ENCODE peak calls at places on chromosomes 4 and X, in eight cellular contexts. One of them, this sample, is unnamed.

GRCh38 chrX:115204040-115204439 is 14.8 kb downstream of the RBMXL3 start:
- DNase-seq in A673: no peak
- DNase-seq in cardiac muscle cell: no peak
- DNase-seq in NCI-H1105: no peak
- DNase-seq in activated T-helper 1 cell treated with Interleukin-2 at 50 U/mL for 16 hours: no peak
- DNase-seq in stimulated activated naive B cell treated with anti-CD40 and anti-IgM and Interleukin-4, amounts not matched to agents 10 μg/mL and 1 μg/mL and 100 μg/mL, for 72 hours: no peak
- DNase-seq in iris pigment epithelial cell: no peak
- DNase-seq in hippocampal formation: no peak
- DNase-seq in this sample: no peak

GRCh38 chr4:183960021-183960420 is 54.9 kb downstream of the STOX2 start:
- DNase-seq in A673: peak; percentile 84
- DNase-seq in cardiac muscle cell: peak; percentile 84
- DNase-seq in NCI-H1105: peak; percentile 76
- DNase-seq in activated T-helper 1 cell treated with Interleukin-2 at 50 U/mL for 16 hours: no peak
- DNase-seq in stimulated activated naive B cell treated with anti-CD40 and anti-IgM and Interleukin-4, amounts not matched to agents 10 μg/mL and 1 μg/mL and 100 μg/mL, for 72 hours: no peak
- DNase-seq in iris pigment epithelial cell: peak; percentile 40
- DNase-seq in hippocampal formation: peak; percentile 90
- DNase-seq in this sample: peak; percentile 4

GRCh38 chr4:26715636-26716242 is 131.9 kb downstream of the TBC1D19 start:
- DNase-seq in A673: no peak
- DNase-seq in cardiac muscle cell: no peak
- DNase-seq in NCI-H1105: no peak
- DNase-seq in activated T-helper 1 cell treated with Interleukin-2 at 50 U/mL for 16 hours: no peak
- DNase-seq in stimulated activated naive B cell treated with anti-CD40 and anti-IgM and Interleukin-4, amounts not matched to agents 10 μg/mL and 1 μg/mL and 100 μg/mL, for 72 hours: no peak
- DNase-seq in iris pigment epithelial cell: no peak
- DNase-seq in hippocampal formation: no peak
- DNase-seq in this sample: no peak

GRCh38 chrX:2677764-2678163 is 13.3 kb upstream of the CD99 start:
- DNase-seq in A673: peak; percentile 64
- DNase-seq in cardiac muscle cell: peak; percentile 99
- DNase-seq in NCI-H1105: no peak
- DNase-seq in activated T-helper 1 cell treated with Interleukin-2 at 50 U/mL for 16 hours: no peak
- DNase-seq in stimulated activated naive B cell treated with anti-CD40 and anti-IgM and Interleukin-4, amounts not matched to agents 10 μg/mL and 1 μg/mL and 100 μg/mL, for 72 hours: no peak
- DNase-seq in iris pigment epithelial cell: peak; percentile 98
- DNase-seq in hippocampal formation: no peak
- DNase-seq in this sample: no peak

GRCh38 chr4:93317046-93317445 is 511.5 kb upstream of the ATOH1 start:
- DNase-seq in A673: peak; percentile 42
- DNase-seq in cardiac muscle cell: no peak
- DNase-seq in NCI-H1105: peak; percentile 5
- DNase-seq in activated T-helper 1 cell treated with Interleukin-2 at 50 U/mL for 16 hours: no peak
- DNase-seq in stimulated activated naive B cell treated with anti-CD40 and anti-IgM and Interleukin-4, amounts not matched to agents 10 μg/mL and 1 μg/mL and 100 μg/mL, for 72 hours: no peak
- DNase-seq in iris pigment epithelial cell: no peak
- DNase-seq in hippocampal formation: no peak
- DNase-seq in this sample: no peak

GRCh38 chrX:72094894-72095293 is 36.8 kb downstream of the RTL5 start:
- DNase-seq in A673: no peak
- DNase-seq in cardiac muscle cell: peak; percentile 54
- DNase-seq in NCI-H1105: peak; percentile 14
- DNase-seq in activated T-helper 1 cell treated with Interleukin-2 at 50 U/mL for 16 hours: peak; percentile 49
- DNase-seq in stimulated activated naive B cell treated with anti-CD40 and anti-IgM and Interleukin-4, amounts not matched to agents 10 μg/mL and 1 μg/mL and 100 μg/mL, for 72 hours: peak; percentile 24
- DNase-seq in iris pigment epithelial cell: peak; percentile 22
- DNase-seq in hippocampal formation: no peak
- DNase-seq in this sample: peak; percentile 1

GRCh38 chr4:113684534-113685091 is 76.9 kb downstream of the CAMK2D start:
- DNase-seq in A673: peak; percentile 21
- DNase-seq in cardiac muscle cell: peak; percentile 42
- DNase-seq in NCI-H1105: no peak
- DNase-seq in activated T-helper 1 cell treated with Interleukin-2 at 50 U/mL for 16 hours: no peak
- DNase-seq in stimulated activated naive B cell treated with anti-CD40 and anti-IgM and Interleukin-4, amounts not matched to agents 10 μg/mL and 1 μg/mL and 100 μg/mL, for 72 hours: no peak
- DNase-seq in iris pigment epithelial cell: peak; percentile 61
- DNase-seq in hippocampal formation: peak; percentile 10
- DNase-seq in this sample: no peak

GRCh38 chrX:136094962-136095361 is 52.4 kb upstream of the FHL1 start:
- DNase-seq in A673: no peak
- DNase-seq in cardiac muscle cell: no peak
- DNase-seq in NCI-H1105: no peak
- DNase-seq in activated T-helper 1 cell treated with Interleukin-2 at 50 U/mL for 16 hours: no peak
- DNase-seq in stimulated activated naive B cell treated with anti-CD40 and anti-IgM and Interleukin-4, amounts not matched to agents 10 μg/mL and 1 μg/mL and 100 μg/mL, for 72 hours: no peak
- DNase-seq in iris pigment epithelial cell: peak; percentile 46
- DNase-seq in hippocampal formation: no peak
- DNase-seq in this sample: no peak

GRCh38 chrX:34557733-34558132 is 99.4 kb downstream of the TMEM47 start:
- DNase-seq in A673: no peak
- DNase-seq in cardiac muscle cell: no peak
- DNase-seq in NCI-H1105: no peak
- DNase-seq in activated T-helper 1 cell treated with Interleukin-2 at 50 U/mL for 16 hours: no peak
- DNase-seq in stimulated activated naive B cell treated with anti-CD40 and anti-IgM and Interleukin-4, amounts not matched to agents 10 μg/mL and 1 μg/mL and 100 μg/mL, for 72 hours: no peak
- DNase-seq in iris pigment epithelial cell: no peak
- DNase-seq in hippocampal formation: no peak
- DNase-seq in this sample: no peak

GRCh38 chr4:24646777-24647460 is 62.6 kb upstream of the DHX15 start:
- DNase-seq in A673: no peak
- DNase-seq in cardiac muscle cell: peak; percentile 56
- DNase-seq in NCI-H1105: no peak
- DNase-seq in activated T-helper 1 cell treated with Interleukin-2 at 50 U/mL for 16 hours: no peak
- DNase-seq in stimulated activated naive B cell treated with anti-CD40 and anti-IgM and Interleukin-4, amounts not matched to agents 10 μg/mL and 1 μg/mL and 100 μg/mL, for 72 hours: no peak
- DNase-seq in iris pigment epithelial cell: no peak
- DNase-seq in hippocampal formation: no peak
- DNase-seq in this sample: no peak

GRCh38 chr4:12053951-12054350 is 625.3 kb upstream of the HS3ST1 start:
- DNase-seq in A673: no peak
- DNase-seq in cardiac muscle cell: peak; percentile 20
- DNase-seq in NCI-H1105: no peak
- DNase-seq in activated T-helper 1 cell treated with Interleukin-2 at 50 U/mL for 16 hours: no peak
- DNase-seq in stimulated activated naive B cell treated with anti-CD40 and anti-IgM and Interleukin-4, amounts not matched to agents 10 μg/mL and 1 μg/mL and 100 μg/mL, for 72 hours: no peak
- DNase-seq in iris pigment epithelial cell: no peak
- DNase-seq in hippocampal formation: no peak
- DNase-seq in this sample: no peak

GRCh38 chr4:721261-722171 is 15.9 kb downstream of the PCGF3 start:
- DNase-seq in A673: peak; percentile 81
- DNase-seq in cardiac muscle cell: peak; percentile 62
- DNase-seq in NCI-H1105: no peak
- DNase-seq in activated T-helper 1 cell treated with Interleukin-2 at 50 U/mL for 16 hours: no peak
- DNase-seq in stimulated activated naive B cell treated with anti-CD40 and anti-IgM and Interleukin-4, amounts not matched to agents 10 μg/mL and 1 μg/mL and 100 μg/mL, for 72 hours: no peak
- DNase-seq in iris pigment epithelial cell: no peak
- DNase-seq in hippocampal formation: no peak
- DNase-seq in this sample: no peak

GRCh38 chr4:36243355-36244256 is 708 bp downstream of the ARAP2 start:
- DNase-seq in A673: peak; percentile 14
- DNase-seq in cardiac muscle cell: peak; percentile 20
- DNase-seq in NCI-H1105: peak; percentile 56
- DNase-seq in activated T-helper 1 cell treated with Interleukin-2 at 50 U/mL for 16 hours: peak; percentile 7
- DNase-seq in stimulated activated naive B cell treated with anti-CD40 and anti-IgM and Interleukin-4, amounts not matched to agents 10 μg/mL and 1 μg/mL and 100 μg/mL, for 72 hours: no peak
- DNase-seq in iris pigment epithelial cell: peak; percentile 32
- DNase-seq in hippocampal formation: peak; percentile 80
- DNase-seq in this sample: peak; percentile 60

GRCh38 chrX:69031181-69031580 is 134.1 kb downstream of the PJA1 start:
- DNase-seq in A673: no peak
- DNase-seq in cardiac muscle cell: no peak
- DNase-seq in NCI-H1105: no peak
- DNase-seq in activated T-helper 1 cell treated with Interleukin-2 at 50 U/mL for 16 hours: no peak
- DNase-seq in stimulated activated naive B cell treated with anti-CD40 and anti-IgM and Interleukin-4, amounts not matched to agents 10 μg/mL and 1 μg/mL and 100 μg/mL, for 72 hours: no peak
- DNase-seq in iris pigment epithelial cell: no peak
- DNase-seq in hippocampal formation: no peak
- DNase-seq in this sample: no peak

GRCh38 chr4:10237131-10237530 is 120.5 kb upstream of the WDR1 start:
- DNase-seq in A673: no peak
- DNase-seq in cardiac muscle cell: no peak
- DNase-seq in NCI-H1105: no peak
- DNase-seq in activated T-helper 1 cell treated with Interleukin-2 at 50 U/mL for 16 hours: no peak
- DNase-seq in stimulated activated naive B cell treated with anti-CD40 and anti-IgM and Interleukin-4, amounts not matched to agents 10 μg/mL and 1 μg/mL and 100 μg/mL, for 72 hours: no peak
- DNase-seq in iris pigment epithelial cell: no peak
- DNase-seq in hippocampal formation: no peak
- DNase-seq in this sample: no peak

GRCh38 chr4:8710946-8711345 is 118.4 kb downstream of the CPZ start:
- DNase-seq in A673: no peak
- DNase-seq in cardiac muscle cell: no peak
- DNase-seq in NCI-H1105: no peak
- DNase-seq in activated T-helper 1 cell treated with Interleukin-2 at 50 U/mL for 16 hours: no peak
- DNase-seq in stimulated activated naive B cell treated with anti-CD40 and anti-IgM and Interleukin-4, amounts not matched to agents 10 μg/mL and 1 μg/mL and 100 μg/mL, for 72 hours: no peak
- DNase-seq in iris pigment epithelial cell: no peak
- DNase-seq in hippocampal formation: no peak
- DNase-seq in this sample: no peak

GRCh38 chrX:39398215-39398972 is 597.1 kb downstream of the MID1IP1 start:
- DNase-seq in A673: no peak
- DNase-seq in cardiac muscle cell: no peak
- DNase-seq in NCI-H1105: peak; percentile 16
- DNase-seq in activated T-helper 1 cell treated with Interleukin-2 at 50 U/mL for 16 hours: no peak
- DNase-seq in stimulated activated naive B cell treated with anti-CD40 and anti-IgM and Interleukin-4, amounts not matched to agents 10 μg/mL and 1 μg/mL and 100 μg/mL, for 72 hours: no peak
- DNase-seq in iris pigment epithelial cell: no peak
- DNase-seq in hippocampal formation: no peak
- DNase-seq in this sample: peak; percentile 27

GRCh38 chr4:169925678-169926077 is 100.5 kb downstream of the MFAP3L start:
- DNase-seq in A673: no peak
- DNase-seq in cardiac muscle cell: no peak
- DNase-seq in NCI-H1105: no peak
- DNase-seq in activated T-helper 1 cell treated with Interleukin-2 at 50 U/mL for 16 hours: no peak
- DNase-seq in stimulated activated naive B cell treated with anti-CD40 and anti-IgM and Interleukin-4, amounts not matched to agents 10 μg/mL and 1 μg/mL and 100 μg/mL, for 72 hours: no peak
- DNase-seq in iris pigment epithelial cell: no peak
- DNase-seq in hippocampal formation: no peak
- DNase-seq in this sample: no peak

GRCh38 chrX:103529550-103529949 is 10.3 kb upstream of the RAB40A start:
- DNase-seq in A673: no peak
- DNase-seq in cardiac muscle cell: no peak
- DNase-seq in NCI-H1105: no peak
- DNase-seq in activated T-helper 1 cell treated with Interleukin-2 at 50 U/mL for 16 hours: no peak
- DNase-seq in stimulated activated naive B cell treated with anti-CD40 and anti-IgM and Interleukin-4, amounts not matched to agents 10 μg/mL and 1 μg/mL and 100 μg/mL, for 72 hours: no peak
- DNase-seq in iris pigment epithelial cell: no peak
- DNase-seq in hippocampal formation: no peak
- DNase-seq in this sample: no peak

GRCh38 chr4:53355919-53356521 is 9.8 kb downstream of the SCFD2 start:
- DNase-seq in A673: no peak
- DNase-seq in cardiac muscle cell: no peak
- DNase-seq in NCI-H1105: no peak
- DNase-seq in activated T-helper 1 cell treated with Interleukin-2 at 50 U/mL for 16 hours: no peak
- DNase-seq in stimulated activated naive B cell treated with anti-CD40 and anti-IgM and Interleukin-4, amounts not matched to agents 10 μg/mL and 1 μg/mL and 100 μg/mL, for 72 hours: peak; percentile 29
- DNase-seq in iris pigment epithelial cell: peak; percentile 26
- DNase-seq in hippocampal formation: no peak
- DNase-seq in this sample: no peak

GRCh38 chrX:39204945-39205344 is 403.7 kb downstream of the MID1IP1 start:
- DNase-seq in A673: no peak
- DNase-seq in cardiac muscle cell: no peak
- DNase-seq in NCI-H1105: no peak
- DNase-seq in activated T-helper 1 cell treated with Interleukin-2 at 50 U/mL for 16 hours: no peak
- DNase-seq in stimulated activated naive B cell treated with anti-CD40 and anti-IgM and Interleukin-4, amounts not matched to agents 10 μg/mL and 1 μg/mL and 100 μg/mL, for 72 hours: peak; percentile 44
- DNase-seq in iris pigment epithelial cell: no peak
- DNase-seq in hippocampal formation: no peak
- DNase-seq in this sample: no peak

GRCh38 chr4:52903273-52903672 is 41.2 kb downstream of the RASL11B start:
- DNase-seq in A673: no peak
- DNase-seq in cardiac muscle cell: no peak
- DNase-seq in NCI-H1105: no peak
- DNase-seq in activated T-helper 1 cell treated with Interleukin-2 at 50 U/mL for 16 hours: no peak
- DNase-seq in stimulated activated naive B cell treated with anti-CD40 and anti-IgM and Interleukin-4, amounts not matched to agents 10 μg/mL and 1 μg/mL and 100 μg/mL, for 72 hours: no peak
- DNase-seq in iris pigment epithelial cell: no peak
- DNase-seq in hippocampal formation: no peak
- DNase-seq in this sample: no peak

GRCh38 chr4:131044368-131044767 is 1948.4 kb downstream of the C4orf33 start:
- DNase-seq in A673: no peak
- DNase-seq in cardiac muscle cell: no peak
- DNase-seq in NCI-H1105: no peak
- DNase-seq in activated T-helper 1 cell treated with Interleukin-2 at 50 U/mL for 16 hours: no peak
- DNase-seq in stimulated activated naive B cell treated with anti-CD40 and anti-IgM and Interleukin-4, amounts not matched to agents 10 μg/mL and 1 μg/mL and 100 μg/mL, for 72 hours: no peak
- DNase-seq in iris pigment epithelial cell: no peak
- DNase-seq in hippocampal formation: no peak
- DNase-seq in this sample: no peak

GRCh38 chrX:1599791-1600405 is 8.5 kb downstream of the AKAP17A start:
- DNase-seq in A673: no peak
- DNase-seq in cardiac muscle cell: no peak
- DNase-seq in NCI-H1105: no peak
- DNase-seq in activated T-helper 1 cell treated with Interleukin-2 at 50 U/mL for 16 hours: no peak
- DNase-seq in stimulated activated naive B cell treated with anti-CD40 and anti-IgM and Interleukin-4, amounts not matched to agents 10 μg/mL and 1 μg/mL and 100 μg/mL, for 72 hours: no peak
- DNase-seq in iris pigment epithelial cell: no peak
- DNase-seq in hippocampal formation: no peak
- DNase-seq in this sample: no peak

GRCh38 chr4:94726524-94727123 is 31.1 kb upstream of the BMPR1B start:
- DNase-seq in A673: no peak
- DNase-seq in cardiac muscle cell: no peak
- DNase-seq in NCI-H1105: no peak
- DNase-seq in activated T-helper 1 cell treated with Interleukin-2 at 50 U/mL for 16 hours: no peak
- DNase-seq in stimulated activated naive B cell treated with anti-CD40 and anti-IgM and Interleukin-4, amounts not matched to agents 10 μg/mL and 1 μg/mL and 100 μg/mL, for 72 hours: no peak
- DNase-seq in iris pigment epithelial cell: no peak
- DNase-seq in hippocampal formation: no peak
- DNase-seq in this sample: no peak

GRCh38 chr4:23934915-23935314 is 45.1 kb upstream of the PPARGC1A start:
- DNase-seq in A673: no peak
- DNase-seq in cardiac muscle cell: peak; percentile 98
- DNase-seq in NCI-H1105: no peak
- DNase-seq in activated T-helper 1 cell treated with Interleukin-2 at 50 U/mL for 16 hours: no peak
- DNase-seq in stimulated activated naive B cell treated with anti-CD40 and anti-IgM and Interleukin-4, amounts not matched to agents 10 μg/mL and 1 μg/mL and 100 μg/mL, for 72 hours: no peak
- DNase-seq in iris pigment epithelial cell: peak; percentile 82
- DNase-seq in hippocampal formation: no peak
- DNase-seq in this sample: no peak

GRCh38 chr4:46506876-46507275 is 116.9 kb upstream of the GABRA2 start:
- DNase-seq in A673: peak; percentile 77
- DNase-seq in cardiac muscle cell: peak; percentile 6
- DNase-seq in NCI-H1105: no peak
- DNase-seq in activated T-helper 1 cell treated with Interleukin-2 at 50 U/mL for 16 hours: no peak
- DNase-seq in stimulated activated naive B cell treated with anti-CD40 and anti-IgM and Interleukin-4, amounts not matched to agents 10 μg/mL and 1 μg/mL and 100 μg/mL, for 72 hours: no peak
- DNase-seq in iris pigment epithelial cell: peak; percentile 47
- DNase-seq in hippocampal formation: no peak
- DNase-seq in this sample: no peak

GRCh38 chrX:153649178-153649914 is 2.3 kb downstream of the DUSP9 start:
- DNase-seq in A673: peak; percentile 25
- DNase-seq in cardiac muscle cell: peak; percentile 21
- DNase-seq in NCI-H1105: no peak
- DNase-seq in activated T-helper 1 cell treated with Interleukin-2 at 50 U/mL for 16 hours: no peak
- DNase-seq in stimulated activated naive B cell treated with anti-CD40 and anti-IgM and Interleukin-4, amounts not matched to agents 10 μg/mL and 1 μg/mL and 100 μg/mL, for 72 hours: no peak
- DNase-seq in iris pigment epithelial cell: no peak
- DNase-seq in hippocampal formation: no peak
- DNase-seq in this sample: peak; percentile 33

GRCh38 chr4:8381814-8382581 is 58.5 kb downstream of the ACOX3 start:
- DNase-seq in A673: no peak
- DNase-seq in cardiac muscle cell: no peak
- DNase-seq in NCI-H1105: no peak
- DNase-seq in activated T-helper 1 cell treated with Interleukin-2 at 50 U/mL for 16 hours: no peak
- DNase-seq in stimulated activated naive B cell treated with anti-CD40 and anti-IgM and Interleukin-4, amounts not matched to agents 10 μg/mL and 1 μg/mL and 100 μg/mL, for 72 hours: no peak
- DNase-seq in iris pigment epithelial cell: no peak
- DNase-seq in hippocampal formation: no peak
- DNase-seq in this sample: no peak

GRCh38 chr4:15459706-15460105 is 10.0 kb upstream of the CC2D2A start:
- DNase-seq in A673: no peak
- DNase-seq in cardiac muscle cell: no peak
- DNase-seq in NCI-H1105: no peak
- DNase-seq in activated T-helper 1 cell treated with Interleukin-2 at 50 U/mL for 16 hours: no peak
- DNase-seq in stimulated activated naive B cell treated with anti-CD40 and anti-IgM and Interleukin-4, amounts not matched to agents 10 μg/mL and 1 μg/mL and 100 μg/mL, for 72 hours: no peak
- DNase-seq in iris pigment epithelial cell: no peak
- DNase-seq in hippocampal formation: no peak
- DNase-seq in this sample: no peak

GRCh38 chr4:38060829-38061431 is 100.7 kb downstream of the PTTG2 start:
- DNase-seq in A673: peak; percentile 18
- DNase-seq in cardiac muscle cell: peak; percentile 75
- DNase-seq in NCI-H1105: no peak
- DNase-seq in activated T-helper 1 cell treated with Interleukin-2 at 50 U/mL for 16 hours: no peak
- DNase-seq in stimulated activated naive B cell treated with anti-CD40 and anti-IgM and Interleukin-4, amounts not matched to agents 10 μg/mL and 1 μg/mL and 100 μg/mL, for 72 hours: no peak
- DNase-seq in iris pigment epithelial cell: peak; percentile 67
- DNase-seq in hippocampal formation: no peak
- DNase-seq in this sample: no peak

GRCh38 chrX:15335135-15336022 is at the start of gene PIGA:
- DNase-seq in A673: peak; percentile 97
- DNase-seq in cardiac muscle cell: peak; percentile 98
- DNase-seq in NCI-H1105: peak; percentile 95
- DNase-seq in activated T-helper 1 cell treated with Interleukin-2 at 50 U/mL for 16 hours: peak; percentile 81
- DNase-seq in stimulated activated naive B cell treated with anti-CD40 and anti-IgM and Interleukin-4, amounts not matched to agents 10 μg/mL and 1 μg/mL and 100 μg/mL, for 72 hours: peak; percentile 90
- DNase-seq in iris pigment epithelial cell: peak; percentile 96
- DNase-seq in hippocampal formation: peak; percentile 87
- DNase-seq in this sample: peak; percentile 92

GRCh38 chr4:156598138-156598681 is 373.4 kb downstream of the PDGFC start:
- DNase-seq in A673: peak; percentile 64
- DNase-seq in cardiac muscle cell: peak; percentile 64
- DNase-seq in NCI-H1105: no peak
- DNase-seq in activated T-helper 1 cell treated with Interleukin-2 at 50 U/mL for 16 hours: no peak
- DNase-seq in stimulated activated naive B cell treated with anti-CD40 and anti-IgM and Interleukin-4, amounts not matched to agents 10 μg/mL and 1 μg/mL and 100 μg/mL, for 72 hours: no peak
- DNase-seq in iris pigment epithelial cell: peak; percentile 96
- DNase-seq in hippocampal formation: no peak
- DNase-seq in this sample: peak; percentile 6

GRCh38 chrX:14235004-14235403 is 205.3 kb upstream of the GEMIN8 start:
- DNase-seq in A673: no peak
- DNase-seq in cardiac muscle cell: no peak
- DNase-seq in NCI-H1105: no peak
- DNase-seq in activated T-helper 1 cell treated with Interleukin-2 at 50 U/mL for 16 hours: no peak
- DNase-seq in stimulated activated naive B cell treated with anti-CD40 and anti-IgM and Interleukin-4, amounts not matched to agents 10 μg/mL and 1 μg/mL and 100 μg/mL, for 72 hours: no peak
- DNase-seq in iris pigment epithelial cell: no peak
- DNase-seq in hippocampal formation: no peak
- DNase-seq in this sample: no peak